ENCODE peak calls at places on chromosomes 12 and 14, in ten cellular contexts. One of them, this sample, is unnamed.

GRCh38 chr12:65015850-65016249 is 105.3 kb downstream of the WIF1 start:
- DNase-seq in stimulated activated CD8-positive, alpha-beta memory T cell treated with anti-CD3 and anti-CD28 coated beads, Interleukin-4, amount 100 ng/mL, for 4 hours: no peak
- DNase-seq in AG08396: no peak
- DNase-seq in sigmoid colon: no peak
- DNase-seq in activated B cell treated with CpG ODN at 0.5 μM for 24 hours: no peak
- DNase-seq in cardiac muscle cell: no peak
- DNase-seq in skeletal muscle cell: no peak
- DNase-seq in endothelial cell: no peak
- DNase-seq in mucosa of descending colon: peak
- DNase-seq in left cardiac atrium: no peak
- DNase-seq in this sample: no peak

GRCh38 chr14:23528555-23528954 is 23.0 kb downstream of the ZFHX2 start:
- DNase-seq in stimulated activated CD8-positive, alpha-beta memory T cell treated with anti-CD3 and anti-CD28 coated beads, Interleukin-4, amount 100 ng/mL, for 4 hours: no peak
- DNase-seq in AG08396: no peak
- DNase-seq in sigmoid colon: no peak
- DNase-seq in activated B cell treated with CpG ODN at 0.5 μM for 24 hours: no peak
- DNase-seq in cardiac muscle cell: no peak
- DNase-seq in skeletal muscle cell: no peak
- DNase-seq in endothelial cell: no peak
- DNase-seq in mucosa of descending colon: no peak
- DNase-seq in left cardiac atrium: no peak
- DNase-seq in this sample: no peak

GRCh38 chr12:111163422-111163821 is 205.5 kb downstream of the PHETA1 start:
- DNase-seq in stimulated activated CD8-positive, alpha-beta memory T cell treated with anti-CD3 and anti-CD28 coated beads, Interleukin-4, amount 100 ng/mL, for 4 hours: no peak
- DNase-seq in AG08396: no peak
- DNase-seq in sigmoid colon: no peak
- DNase-seq in activated B cell treated with CpG ODN at 0.5 μM for 24 hours: no peak
- DNase-seq in cardiac muscle cell: no peak
- DNase-seq in skeletal muscle cell: no peak
- DNase-seq in endothelial cell: no peak
- DNase-seq in mucosa of descending colon: no peak
- DNase-seq in left cardiac atrium: no peak
- DNase-seq in this sample: no peak

GRCh38 chr14:89040438-89041244 is 216.2 kb downstream of the TTC8 start:
- DNase-seq in stimulated activated CD8-positive, alpha-beta memory T cell treated with anti-CD3 and anti-CD28 coated beads, Interleukin-4, amount 100 ng/mL, for 4 hours: peak
- DNase-seq in AG08396: peak
- DNase-seq in sigmoid colon: peak
- DNase-seq in activated B cell treated with CpG ODN at 0.5 μM for 24 hours: peak
- DNase-seq in cardiac muscle cell: peak
- DNase-seq in skeletal muscle cell: peak
- DNase-seq in endothelial cell: peak
- DNase-seq in mucosa of descending colon: peak
- DNase-seq in left cardiac atrium: peak
- DNase-seq in this sample: peak

GRCh38 chr12:32891956-32892355 is 4.6 kb downstream of the PKP2 start:
- DNase-seq in stimulated activated CD8-positive, alpha-beta memory T cell treated with anti-CD3 and anti-CD28 coated beads, Interleukin-4, amount 100 ng/mL, for 4 hours: no peak
- DNase-seq in AG08396: no peak
- DNase-seq in sigmoid colon: no peak
- DNase-seq in activated B cell treated with CpG ODN at 0.5 μM for 24 hours: no peak
- DNase-seq in cardiac muscle cell: peak
- DNase-seq in skeletal muscle cell: no peak
- DNase-seq in endothelial cell: no peak
- DNase-seq in mucosa of descending colon: no peak
- DNase-seq in left cardiac atrium: no peak
- DNase-seq in this sample: no peak

GRCh38 chr12:50419112-50419909 is 18.6 kb downstream of the LARP4 start:
- DNase-seq in stimulated activated CD8-positive, alpha-beta memory T cell treated with anti-CD3 and anti-CD28 coated beads, Interleukin-4, amount 100 ng/mL, for 4 hours: no peak
- DNase-seq in AG08396: no peak
- DNase-seq in sigmoid colon: no peak
- DNase-seq in activated B cell treated with CpG ODN at 0.5 μM for 24 hours: no peak
- DNase-seq in cardiac muscle cell: no peak
- DNase-seq in skeletal muscle cell: no peak
- DNase-seq in endothelial cell: no peak
- DNase-seq in mucosa of descending colon: no peak
- DNase-seq in left cardiac atrium: no peak
- DNase-seq in this sample: no peak

GRCh38 chr12:3213768-3214167 is 136.6 kb downstream of the TSPAN9 start:
- DNase-seq in stimulated activated CD8-positive, alpha-beta memory T cell treated with anti-CD3 and anti-CD28 coated beads, Interleukin-4, amount 100 ng/mL, for 4 hours: no peak
- DNase-seq in AG08396: no peak
- DNase-seq in sigmoid colon: no peak
- DNase-seq in activated B cell treated with CpG ODN at 0.5 μM for 24 hours: no peak
- DNase-seq in cardiac muscle cell: no peak
- DNase-seq in skeletal muscle cell: no peak
- DNase-seq in endothelial cell: no peak
- DNase-seq in mucosa of descending colon: no peak
- DNase-seq in left cardiac atrium: no peak
- DNase-seq in this sample: no peak

GRCh38 chr14:99524804-99525698 is 43.8 kb downstream of the CCNK start:
- DNase-seq in stimulated activated CD8-positive, alpha-beta memory T cell treated with anti-CD3 and anti-CD28 coated beads, Interleukin-4, amount 100 ng/mL, for 4 hours: no peak
- DNase-seq in AG08396: peak
- DNase-seq in sigmoid colon: no peak
- DNase-seq in activated B cell treated with CpG ODN at 0.5 μM for 24 hours: no peak
- DNase-seq in cardiac muscle cell: peak
- DNase-seq in skeletal muscle cell: no peak
- DNase-seq in endothelial cell: no peak
- DNase-seq in mucosa of descending colon: peak
- DNase-seq in left cardiac atrium: no peak
- DNase-seq in this sample: no peak

GRCh38 chr12:131917711-131918306 is 11.3 kb upstream of the PUS1 start:
- DNase-seq in stimulated activated CD8-positive, alpha-beta memory T cell treated with anti-CD3 and anti-CD28 coated beads, Interleukin-4, amount 100 ng/mL, for 4 hours: no peak
- DNase-seq in AG08396: no peak
- DNase-seq in sigmoid colon: no peak
- DNase-seq in activated B cell treated with CpG ODN at 0.5 μM for 24 hours: no peak
- DNase-seq in cardiac muscle cell: no peak
- DNase-seq in skeletal muscle cell: no peak
- DNase-seq in endothelial cell: no peak
- DNase-seq in mucosa of descending colon: no peak
- DNase-seq in left cardiac atrium: peak
- DNase-seq in this sample: no peak

This sample was measured in AG09319.